ENCODE peak calls at places on chromosomes 4 and X, in ten cellular contexts. E is fibroblast of mammary gland, R is bronchial epithelial cell, Q is heart left ventricle, N is right atrium auricular region, K is omental fat pad, I is H9, A is epithelial cell of esophagus, S is fibroblast of the aortic adventitia, F is lower lobe of right lung. X is an unnamed sample.
A peak's percentile ranks its signal among the peaks of the same experiment; 100 is the strongest.

GRCh38 chrX:107731831-107732502 is 43.6 kb downstream of the TSC22D3 start:
- DNase-seq in E (peak; percentile 87), R (peak; percentile 66), Q (peak; percentile 94), N (peak; percentile 92), K (peak; percentile 67), I (peak; percentile 93), A (peak; percentile 54), S (peak; percentile 90), F (peak; percentile 88), X (peak; percentile 81)

GRCh38 chr4:113446019-113446418 is 315.5 kb downstream of the CAMK2D start:
- DNase-seq in E (peak; percentile 97), R (peak; percentile 99), Q (no peak), N (no peak), K (no peak), I (no peak), A (peak; percentile 97), S (peak; percentile 91), F (no peak), X (peak; percentile 73)

GRCh38 chrX:118644378-118644777 is 83.0 kb upstream of the IL13RA1 start:
- DNase-seq in E (peak; percentile 44), R (peak; percentile 55), Q (no peak), N (no peak), K (no peak), I (no peak), A (peak; percentile 62), S (peak; percentile 40), F (no peak), X (peak; percentile 80)

GRCh38 chr4:89765966-89766365 is 71.0 kb downstream of the SNCA start:
- DNase-seq in E (peak; percentile 46), R (peak; percentile 67), Q (no peak), N (no peak), K (no peak), I (no peak), A (peak; percentile 56), S (peak; percentile 56), F (no peak), X (peak; percentile 95)

GRCh38 chr4:167897116-167897515 is 195.2 kb upstream of the ANXA10 start:
- DNase-seq in E (peak; percentile 41), R (peak; percentile 97), Q (no peak), N (no peak), K (no peak), I (peak; percentile 89), A (peak; percentile 98), S (peak; percentile 84), F (no peak), X (peak; percentile 86)

GRCh38 chr4:168257663-168258235 is 60.8 kb downstream of the DDX60 start:
- DNase-seq in E (no peak), R (no peak), Q (peak; percentile 24), N (no peak), K (no peak), I (no peak), A (no peak), S (no peak), F (no peak), X (no peak)

GRCh38 chr4:24754586-24754985 is 40.8 kb upstream of the SOD3 start:
- DNase-seq in E (no peak), R (peak; percentile 48), Q (no peak), N (no peak), K (no peak), I (no peak), A (peak; percentile 27), S (no peak), F (no peak), X (no peak)

GRCh38 chrX:134727363-134727762 is 69.1 kb upstream of the PLAC1 start:
- DNase-seq in E (peak; percentile 28), R (peak; percentile 49), Q (no peak), N (no peak), K (no peak), I (no peak), A (peak; percentile 5), S (no peak), F (no peak), X (peak; percentile 41)

GRCh38 chrX:46961574-46962279 is 49.5 kb downstream of the JADE3 start:
- DNase-seq in E (no peak), R (no peak), Q (no peak), N (no peak), K (no peak), I (no peak), A (no peak), S (no peak), F (no peak), X (no peak)

GRCh38 chr4:161680146-161680545 is 483.7 kb downstream of the FSTL5 start:
- DNase-seq in E (no peak), R (no peak), Q (no peak), N (no peak), K (no peak), I (no peak), A (no peak), S (no peak), F (no peak), X (peak; percentile 2)

GRCh38 chrX:2566044-2566443 is 65.3 kb upstream of the DHRSX start:
- DNase-seq in E (no peak), R (no peak), Q (no peak), N (no peak), K (no peak), I (no peak), A (no peak), S (no peak), F (no peak), X (no peak)

GRCh38 chr4:56817840-56818491 is 3.5 kb downstream of the SPINK2 start:
- DNase-seq in E (no peak), R (peak; percentile 13), Q (no peak), N (no peak), K (no peak), I (no peak), A (peak; percentile 51), S (no peak), F (no peak), X (no peak)

GRCh38 chr4:46993075-46994006 is at the start of gene GABRA4:
- DNase-seq in E (no peak), R (no peak), Q (peak; percentile 28), N (no peak), K (no peak), I (peak; percentile 64), A (peak; percentile 2), S (no peak), F (no peak), X (peak; percentile 5)

GRCh38 chr4:159010563-159011260 is 92.2 kb upstream of the RAPGEF2 start:
- DNase-seq in E (peak; percentile 91), R (peak; percentile 82), Q (peak; percentile 70), N (peak; percentile 73), K (peak; percentile 39), I (no peak), A (peak; percentile 89), S (peak; percentile 92), F (peak; percentile 70), X (peak; percentile 84)

GRCh38 chrX:118423558-118423957 is 72.1 kb upstream of the DOCK11 start:
- DNase-seq in E (no peak), R (no peak), Q (no peak), N (no peak), K (no peak), I (no peak), A (no peak), S (no peak), F (no peak), X (no peak)

GRCh38 chr4:116180056-116180690 is 905.2 kb downstream of the TRAM1L1 start:
- DNase-seq in E (peak; percentile 0), R (peak; percentile 8), Q (no peak), N (no peak), K (no peak), I (no peak), A (peak; percentile 28), S (no peak), F (no peak), X (peak; percentile 15)

GRCh38 chr4:1115528-1116293 is 2.3 kb upstream of the RNF212 start:
- DNase-seq in E (peak; percentile 13), R (peak; percentile 65), Q (no peak), N (no peak), K (no peak), I (no peak), A (peak; percentile 59), S (no peak), F (no peak), X (no peak)

GRCh38 chrX:13690836-13691235 is 1.9 kb downstream of the RAB9A start:
- DNase-seq in E (peak; percentile 21), R (no peak), Q (no peak), N (no peak), K (no peak), I (no peak), A (no peak), S (no peak), F (no peak), X (no peak)

GRCh38 chr4:14379148-14379547 is 623.1 kb upstream of the CPEB2 start:
- DNase-seq in E (peak; percentile 15), R (no peak), Q (no peak), N (no peak), K (no peak), I (no peak), A (peak; percentile 24), S (peak; percentile 1), F (no peak), X (peak; percentile 10)

GRCh38 chr4:121277194-121278105 is 103.4 kb downstream of the QRFPR start:
- DNase-seq in E (peak; percentile 14), R (peak; percentile 15), Q (no peak), N (no peak), K (no peak), I (peak; percentile 57), A (peak; percentile 45), S (no peak), F (no peak), X (no peak)
- TF ChIP-seq CTCF in E (peak; percentile 38), R (peak; percentile 41), Q (peak; percentile 15), N (no peak), K (no peak), I (peak; percentile 65), A (peak; percentile 48), S (no peak), F (no peak), X (peak; percentile 47)

GRCh38 chr4:71941001-71941400 is 90.8 kb upstream of the NPFFR2 start:
- DNase-seq in E (peak; percentile 15), R (peak; percentile 29), Q (no peak), N (no peak), K (no peak), I (peak; percentile 55), A (peak; percentile 48), S (peak; percentile 9), F (no peak), X (peak; percentile 4)
- TF ChIP-seq CTCF in E (peak; percentile 42), R (peak; percentile 32), Q (no peak), N (no peak), K (no peak), I (peak; percentile 78), A (peak; percentile 49), S (peak; percentile 25), F (peak; percentile 32), X (peak; percentile 27)

GRCh38 chr4:27000820-27001219 is 140.2 kb downstream of the STIM2 start:
- DNase-seq in E (no peak), R (peak; percentile 29), Q (no peak), N (no peak), K (no peak), I (no peak), A (peak; percentile 38), S (no peak), F (no peak), X (no peak)
- TF ChIP-seq CTCF in E (peak; percentile 13), R (peak; percentile 41), Q (peak; percentile 9), N (no peak), K (no peak), I (peak; percentile 45), A (peak; percentile 64), S (peak; percentile 14), F (no peak), X (peak; percentile 46)

DNA sequence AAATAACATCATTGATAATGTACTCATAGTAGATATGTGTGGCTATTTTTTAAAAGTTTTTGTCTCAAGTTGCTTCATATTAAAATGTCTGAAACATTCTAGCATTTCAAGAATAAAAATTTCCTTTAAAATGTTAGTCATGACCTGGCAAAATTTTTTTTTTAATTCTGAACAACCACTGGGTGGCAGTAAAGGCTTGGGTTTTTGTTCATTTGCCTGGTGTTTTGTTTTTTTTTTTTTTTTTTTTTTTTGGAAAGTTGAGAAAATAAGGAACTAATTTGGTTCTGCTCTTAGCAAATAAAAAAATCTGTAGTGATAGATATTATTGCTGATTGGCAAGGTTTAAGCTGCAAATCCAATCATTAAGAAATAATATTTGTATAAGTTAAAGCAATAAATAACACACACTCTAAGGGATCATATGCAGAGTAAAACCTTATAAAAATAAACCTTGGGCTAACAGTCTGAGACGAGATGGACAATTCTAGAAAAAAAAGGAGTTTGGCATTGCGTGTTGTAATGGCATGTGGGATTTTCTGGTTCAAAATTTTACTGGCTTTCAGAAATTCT is 81.4 kb downstream of the CEP44 start:
- DNase-seq in E (peak; percentile 69), R (peak; percentile 41), Q (no peak), N (no peak), K (no peak), I (no peak), A (peak; percentile 49), S (peak; percentile 76), F (no peak), X (peak; percentile 74)
- TF ChIP-seq CTCF in E (peak; percentile 40), R (peak; percentile 13), Q (peak; percentile 58), N (peak; percentile 34), K (no peak), I (peak; percentile 74), A (peak; percentile 31), S (peak; percentile 17), F (peak; percentile 58), X (peak; percentile 50)

X was measured in choroid plexus epithelial cell.